ENCODE peak calls at places on chromosomes 5 and 9, in five cellular contexts. One of them, this sample, is unnamed.

GRCh38 chr5:15968994-15969393 is 210.6 kb downstream of the MARCHF11 start:
- DNase-seq in H1: no peak
- DNase-seq in mesenchymal stem cell: no peak
- DNase-seq in trophoblast cell: no peak
- DNase-seq in H9: no peak
- DNase-seq in this sample: no peak

GRCh38 chr9:124321416-124321815 is 63.7 kb downstream of the NEK6 start:
- DNase-seq in H1: no peak
- DNase-seq in mesenchymal stem cell: no peak
- DNase-seq in trophoblast cell: no peak
- DNase-seq in H9: no peak
- DNase-seq in this sample: no peak

GRCh38 chr5:153256-153655 is 38.0 kb upstream of the LRRC14B start:
- DNase-seq in H1: no peak
- DNase-seq in mesenchymal stem cell: no peak
- DNase-seq in trophoblast cell: no peak
- DNase-seq in H9: no peak
- DNase-seq in this sample: no peak

GRCh38 chr9:6134661-6135177 is 80.9 kb upstream of the IL33 start:
- DNase-seq in H1: no peak
- DNase-seq in mesenchymal stem cell: no peak
- DNase-seq in trophoblast cell: no peak
- DNase-seq in H9: no peak
- DNase-seq in this sample: no peak

GRCh38 chr9:87445646-87446045 is 52.0 kb upstream of the DAPK1 start:
- DNase-seq in H1: no peak
- DNase-seq in mesenchymal stem cell: peak
- DNase-seq in trophoblast cell: peak
- DNase-seq in H9: peak
- DNase-seq in this sample: peak

GRCh38 chr9:257957-258356 is 43.3 kb downstream of the DOCK8 start:
- DNase-seq in H1: no peak
- DNase-seq in mesenchymal stem cell: no peak
- DNase-seq in trophoblast cell: no peak
- DNase-seq in H9: no peak
- DNase-seq in this sample: no peak

GRCh38 chr9:129489838-129490582 is 130.9 kb downstream of the C9orf50 start:
- DNase-seq in H1: no peak
- DNase-seq in mesenchymal stem cell: peak
- DNase-seq in trophoblast cell: no peak
- DNase-seq in H9: no peak
- DNase-seq in this sample: no peak

GRCh38 chr9:85534340-85534739 is 207.4 kb downstream of the AGTPBP1 start:
- DNase-seq in H1: no peak
- DNase-seq in mesenchymal stem cell: no peak
- DNase-seq in trophoblast cell: no peak
- DNase-seq in H9: no peak
- DNase-seq in this sample: no peak

GRCh38 chr9:98887918-98888510 is 55.7 kb upstream of the COL15A1 start:
- DNase-seq in H1: no peak
- DNase-seq in mesenchymal stem cell: no peak
- DNase-seq in trophoblast cell: no peak
- DNase-seq in H9: no peak
- DNase-seq in this sample: no peak

GRCh38 chr5:74621492-74621891 is 19.0 kb downstream of the ENC1 start:
- DNase-seq in H1: no peak
- DNase-seq in mesenchymal stem cell: no peak
- DNase-seq in trophoblast cell: no peak
- DNase-seq in H9: no peak
- DNase-seq in this sample: no peak

GRCh38 chr5:143148461-143149170 is 254.9 kb downstream of the NR3C1 start:
- DNase-seq in H1: no peak
- DNase-seq in mesenchymal stem cell: peak
- DNase-seq in trophoblast cell: no peak
- DNase-seq in H9: no peak
- DNase-seq in this sample: no peak

GRCh38 chr5:31738199-31738598 is 99.3 kb downstream of the PDZD2 start:
- DNase-seq in H1: no peak
- DNase-seq in mesenchymal stem cell: no peak
- DNase-seq in trophoblast cell: no peak
- DNase-seq in H9: no peak
- DNase-seq in this sample: no peak

GRCh38 chr5:10250804-10251276 is 760 bp downstream of the CCT5 start:
- DNase-seq in H1: no peak
- DNase-seq in mesenchymal stem cell: peak
- DNase-seq in trophoblast cell: no peak
- DNase-seq in H9: no peak
- DNase-seq in this sample: no peak

GRCh38 chr5:139747583-139748504 is 47.8 kb upstream of the PSD2 start:
- DNase-seq in H1: no peak
- DNase-seq in mesenchymal stem cell: peak
- DNase-seq in trophoblast cell: no peak
- DNase-seq in H9: peak
- DNase-seq in this sample: no peak

GRCh38 chr9:109705515-109705914 is 74.5 kb upstream of the PALM2AKAP2 start:
- DNase-seq in H1: no peak
- DNase-seq in mesenchymal stem cell: peak
- DNase-seq in trophoblast cell: no peak
- DNase-seq in H9: no peak
- DNase-seq in this sample: no peak

GRCh38 chr5:73981696-73982095 is 355.7 kb downstream of the ARHGEF28 start:
- DNase-seq in H1: no peak
- DNase-seq in mesenchymal stem cell: no peak
- DNase-seq in trophoblast cell: no peak
- DNase-seq in H9: no peak
- DNase-seq in this sample: no peak

GRCh38 chr5:159089675-159090074 is 10.0 kb downstream of the EBF1 start:
- DNase-seq in H1: no peak
- DNase-seq in mesenchymal stem cell: no peak
- DNase-seq in trophoblast cell: no peak
- DNase-seq in H9: no peak
- DNase-seq in this sample: no peak

GRCh38 chr9:129716091-129716490 is 36.8 kb downstream of the PTGES start:
- DNase-seq in H1: no peak
- DNase-seq in mesenchymal stem cell: no peak
- DNase-seq in trophoblast cell: no peak
- DNase-seq in H9: no peak
- DNase-seq in this sample: no peak

GRCh38 chr9:135096408-135096885 is 9.0 kb downstream of the OLFM1 start:
- DNase-seq in H1: no peak
- DNase-seq in mesenchymal stem cell: no peak
- DNase-seq in trophoblast cell: no peak
- DNase-seq in H9: no peak
- DNase-seq in this sample: no peak

GRCh38 chr9:131872702-131873101 is 132.8 kb upstream of the RAPGEF1 start:
- DNase-seq in H1: no peak
- DNase-seq in mesenchymal stem cell: no peak
- DNase-seq in trophoblast cell: no peak
- DNase-seq in H9: no peak
- DNase-seq in this sample: no peak

GRCh38 chr9:127153484-127153883 is 31.0 kb upstream of the ANGPTL2 start:
- DNase-seq in H1: no peak
- DNase-seq in mesenchymal stem cell: no peak
- DNase-seq in trophoblast cell: no peak
- DNase-seq in H9: no peak
- DNase-seq in this sample: no peak

GRCh38 chr5:177040814-177041410 is 18.4 kb downstream of the ZNF346 start:
- DNase-seq in H1: no peak
- DNase-seq in mesenchymal stem cell: no peak
- DNase-seq in trophoblast cell: no peak
- DNase-seq in H9: no peak
- DNase-seq in this sample: no peak

GRCh38 chr5:172412724-172413260 is 41.5 kb downstream of the SH3PXD2B start:
- DNase-seq in H1: no peak
- DNase-seq in mesenchymal stem cell: peak
- DNase-seq in trophoblast cell: peak
- DNase-seq in H9: no peak
- DNase-seq in this sample: no peak

GRCh38 chr5:101977729-101978345 is 318.2 kb downstream of the SLCO4C1 start:
- DNase-seq in H1: no peak
- DNase-seq in mesenchymal stem cell: peak
- DNase-seq in trophoblast cell: peak
- DNase-seq in H9: no peak
- DNase-seq in this sample: peak

GRCh38 chr9:1462626-1463308 is 412.6 kb downstream of the DMRT2 start:
- DNase-seq in H1: no peak
- DNase-seq in mesenchymal stem cell: no peak
- DNase-seq in trophoblast cell: no peak
- DNase-seq in H9: no peak
- DNase-seq in this sample: no peak

GRCh38 chr9:107870221-107870620 is 380.7 kb upstream of the KLF4 start:
- DNase-seq in H1: no peak
- DNase-seq in mesenchymal stem cell: no peak
- DNase-seq in trophoblast cell: no peak
- DNase-seq in H9: no peak
- DNase-seq in this sample: no peak

GRCh38 chr5:174317261-174317894 is 271.9 kb downstream of the NSG2 start:
- DNase-seq in H1: no peak
- DNase-seq in mesenchymal stem cell: peak
- DNase-seq in trophoblast cell: peak
- DNase-seq in H9: peak
- DNase-seq in this sample: peak

GRCh38 chr9:38033956-38034355 is 35.1 kb downstream of the SHB start:
- DNase-seq in H1: no peak
- DNase-seq in mesenchymal stem cell: no peak
- DNase-seq in trophoblast cell: no peak
- DNase-seq in H9: no peak
- DNase-seq in this sample: no peak

GRCh38 chr9:38036359-38037084 is 32.5 kb downstream of the SHB start:
- DNase-seq in H1: no peak
- DNase-seq in mesenchymal stem cell: peak
- DNase-seq in trophoblast cell: no peak
- DNase-seq in H9: no peak
- DNase-seq in this sample: no peak

GRCh38 chr9:38037981-38038306 is 31.1 kb downstream of the SHB start:
- DNase-seq in H1: no peak
- DNase-seq in mesenchymal stem cell: no peak
- DNase-seq in trophoblast cell: no peak
- DNase-seq in H9: no peak
- DNase-seq in this sample: no peak

GRCh38 chr9:38038307-38039089 is 30.5 kb downstream of the SHB start:
- DNase-seq in H1: no peak
- DNase-seq in mesenchymal stem cell: peak
- DNase-seq in trophoblast cell: no peak
- DNase-seq in H9: no peak
- DNase-seq in this sample: no peak

GRCh38 chr9:38035873-38036272 is 33.2 kb downstream of the SHB start:
- DNase-seq in H1: no peak
- DNase-seq in mesenchymal stem cell: peak
- DNase-seq in trophoblast cell: no peak
- DNase-seq in H9: no peak
- DNase-seq in this sample: no peak
- H4K8ac ChIP-seq in H1: no peak
- H4K8ac ChIP-seq in mesenchymal stem cell: no peak
- H4K8ac ChIP-seq in trophoblast cell: no peak
- H4K8ac ChIP-seq in H9: no peak
- H4K8ac ChIP-seq in this sample: no peak

DNA sequence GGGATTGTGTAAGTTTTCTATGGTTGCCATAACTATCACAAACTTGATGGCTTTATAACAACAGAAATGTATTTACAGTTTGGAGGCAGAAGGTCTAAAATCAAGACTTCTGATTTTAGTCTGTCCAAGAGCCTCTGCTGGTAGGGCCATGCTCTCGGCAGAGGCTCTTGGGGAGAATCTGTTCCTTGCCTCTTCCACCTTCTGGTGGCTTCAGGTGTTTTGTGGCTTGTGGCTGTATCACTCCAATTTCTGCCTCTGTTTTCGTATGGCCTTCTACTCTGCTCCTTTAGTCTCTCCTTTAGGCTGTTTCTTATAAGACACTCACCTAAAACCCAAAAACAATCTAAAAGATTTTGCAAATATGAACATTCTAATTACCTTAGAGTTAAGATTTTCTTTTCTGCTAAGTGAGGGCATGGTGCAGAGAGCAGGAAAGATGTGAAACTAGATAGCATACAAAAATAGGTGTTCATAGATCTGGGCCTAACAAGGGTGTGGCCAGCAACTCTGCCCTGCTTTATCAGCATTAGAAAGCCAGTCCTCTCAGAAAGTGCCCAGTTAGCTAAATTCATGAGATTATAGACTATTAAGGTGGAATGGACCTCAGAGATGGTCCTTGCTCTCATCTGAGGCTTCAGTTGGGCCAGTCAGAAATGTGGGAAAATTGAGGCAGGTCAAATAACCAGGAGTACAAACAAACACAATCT is 93.4 kb upstream of the CDKN2B start:
- DNase-seq in H1: no peak
- DNase-seq in mesenchymal stem cell: no peak
- DNase-seq in trophoblast cell: no peak
- DNase-seq in H9: no peak
- DNase-seq in this sample: no peak
- H4K91ac ChIP-seq in H1: no peak
- H4K91ac ChIP-seq in mesenchymal stem cell: no peak
- H4K91ac ChIP-seq in trophoblast cell: peak
- H4K91ac ChIP-seq in H9: no peak
- H4K91ac ChIP-seq in this sample: no peak

GRCh38 chr5:150153483-150153882 is 2.2 kb downstream of the PDGFRB start:
- DNase-seq in H1: no peak
- DNase-seq in mesenchymal stem cell: no peak
- DNase-seq in trophoblast cell: no peak
- DNase-seq in H9: no peak
- DNase-seq in this sample: no peak
- H4K8ac ChIP-seq in H1: no peak
- H4K8ac ChIP-seq in mesenchymal stem cell: peak
- H4K8ac ChIP-seq in trophoblast cell: peak
- H4K8ac ChIP-seq in H9: no peak
- H4K8ac ChIP-seq in this sample: no peak

DNA sequence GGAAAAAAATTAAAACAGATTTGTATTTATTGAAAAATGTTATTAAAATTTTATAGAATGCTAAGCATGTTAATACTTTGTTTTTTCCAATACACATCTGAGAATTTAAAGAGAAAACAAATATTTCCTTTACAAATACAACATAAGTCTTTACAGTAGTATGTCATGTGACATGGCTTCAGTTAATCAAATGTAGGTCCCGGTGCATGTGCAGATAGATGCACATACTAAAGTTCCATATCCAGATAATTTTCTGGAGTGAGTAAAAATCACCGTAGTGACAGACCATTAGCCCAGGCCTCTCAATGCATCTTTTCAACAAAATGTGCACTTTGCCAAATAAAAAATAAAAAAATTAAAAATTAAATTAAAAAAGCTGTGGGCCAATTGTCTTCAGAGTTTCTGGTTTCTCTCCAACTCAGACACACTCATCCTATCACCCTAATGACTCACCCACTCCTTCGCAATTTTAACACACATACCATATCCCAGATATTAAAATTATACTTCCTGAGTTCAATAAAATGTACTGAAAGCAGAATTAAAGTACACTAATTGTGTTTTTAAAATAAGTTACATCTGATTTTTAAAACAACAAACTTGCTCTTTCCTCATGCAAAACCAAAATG is 508.1 kb downstream of the NR2F1-AS1 start:
- DNase-seq in H1: no peak
- DNase-seq in mesenchymal stem cell: no peak
- DNase-seq in trophoblast cell: no peak
- DNase-seq in H9: no peak
- DNase-seq in this sample: no peak
- H4K91ac ChIP-seq in H1: no peak
- H4K91ac ChIP-seq in mesenchymal stem cell: no peak
- H4K91ac ChIP-seq in trophoblast cell: no peak
- H4K91ac ChIP-seq in H9: no peak
- H4K91ac ChIP-seq in this sample: no peak

This sample was measured in neuronal stem cell.